ENCODE peak calls at places on chromosomes 12 and 14, in four cellular contexts. B is omental fat pad, J is occipital lobe, G is posterior cingulate gyrus. I is an unnamed sample.

GRCh38 chr14:32654106-32654505 is 284.6 kb upstream of the NPAS3 start:
- DNase-seq in J (no peak), G (no peak), B (no peak), I (no peak)

GRCh38 chr14:30214456-30215090 is 286.9 kb upstream of the PRKD1 start:
- DNase-seq in G (no peak), J (peak), B (no peak), I (peak)

GRCh38 chr12:10956085-10956484 is 17.0 kb upstream of the TAS2R14 start:
- DNase-seq in G (no peak), B (no peak), J (no peak), I (no peak)

GRCh38 chr14:50001146-50001998 is 108.5 kb downstream of the ARF6 start:
- DNase-seq in G (no peak), J (no peak), B (no peak), I (peak)

GRCh38 chr14:90523544-90523943 is 126.7 kb downstream of the CALM1 start:
- DNase-seq in G (no peak), B (no peak), J (no peak), I (no peak)

GRCh38 chr14:90177537-90178189 is 78.7 kb upstream of the PSMC1 start:
- DNase-seq in G (no peak), J (no peak), B (no peak), I (no peak)

GRCh38 chr12:119613319-119613936 is 19.9 kb downstream of the TMEM233 start:
- DNase-seq in J (no peak), B (no peak), G (no peak), I (no peak)

GRCh38 chr14:104137297-104138097 is 890 bp upstream of the KIF26A start:
- DNase-seq in G (no peak), B (no peak), J (no peak), I (peak)